ENCODE peak calls at places on chromosomes 3 and 15, in four cellular contexts. A, E, B and V are unnamed samples.

GRCh38 chr3:99716463-99716995 is 78.1 kb downstream of the COL8A1 start:
- DNase-seq in A (no peak), E (no peak), B (no peak), V (no peak)

GRCh38 chr3:69725994-69726571 is 13.2 kb upstream of the MITF start:
- DNase-seq in A (no peak), B (no peak), E (no peak), V (no peak)

GRCh38 chr15:89107984-89108383 is 19.7 kb downstream of the ABHD2 start:
- DNase-seq in E (no peak), B (no peak), A (no peak), V (no peak)

GRCh38 chr3:14252321-14253021 is 73.9 kb downstream of the LSM3 start:
- DNase-seq in B (no peak), E (no peak), A (no peak), V (no peak)

GRCh38 chr3:72258786-72259185 is 473.8 kb upstream of the PROK2 start:
- DNase-seq in E (no peak), B (no peak), A (no peak), V (no peak)

GRCh38 chr15:79916424-79916823 is 19.6 kb upstream of the MTHFS start:
- DNase-seq in B (no peak), A (no peak), E (no peak), V (no peak)

GRCh38 chr15:85097706-85098105 is 116.0 kb downstream of the PDE8A start:
- DNase-seq in A (no peak), E (no peak), B (no peak), V (no peak)

GRCh38 chr3:89043406-89043947 is 63.9 kb upstream of the EPHA3 start:
- DNase-seq in B (no peak), A (no peak), E (no peak), V (no peak)

GRCh38 chr3:13233487-13234154 is 160.4 kb upstream of the IQSEC1 start:
- DNase-seq in E (no peak), B (no peak), A (no peak), V (peak; percentile 39)

GRCh38 chr3:31227152-31227581 is 305.6 kb upstream of the STT3B start:
- DNase-seq in B (no peak), A (no peak), E (no peak), V (no peak)

GRCh38 chr15:51267714-51268105 is 70.7 kb downstream of the CYP19A1 start:
- DNase-seq in B (peak; percentile 19), A (peak; percentile 54), E (no peak), V (no peak)

GRCh38 chr15:28021281-28022039 is 77.7 kb downstream of the OCA2 start:
- DNase-seq in B (no peak), A (peak; percentile 88), E (no peak), V (peak; percentile 97)

GRCh38 chr15:57334257-57334656 is 42.0 kb upstream of the CGNL1 start:
- DNase-seq in A (no peak), B (no peak), E (no peak), V (no peak)

GRCh38 chr15:61390138-61390537 is 161.0 kb upstream of the RORA start:
- DNase-seq in E (no peak), B (no peak), A (no peak), V (no peak)

GRCh38 chr3:30401971-30402370 is 204.4 kb upstream of the TGFBR2 start:
- DNase-seq in B (peak; percentile 13), E (no peak), A (no peak), V (no peak)

GRCh38 chr3:166472015-166472414 is 634.8 kb upstream of the BCHE start:
- DNase-seq in B (no peak), E (no peak), A (no peak), V (no peak)

GRCh38 chr3:129161860-129162271 is 1.0 kb upstream of the ISY1 start:
- DNase-seq in E (no peak), B (no peak), A (no peak), V (no peak)

GRCh38 chr3:13282528-13282985 is 137.6 kb downstream of the NUP210 start:
- DNase-seq in E (no peak), A (no peak), B (no peak), V (peak; percentile 35)

GRCh38 chr3:72380711-72381508 is 467.3 kb downstream of the SHQ1 start:
- DNase-seq in B (no peak), E (no peak), A (no peak), V (no peak)

GRCh38 chr15:77057650-77058049 is 13.3 kb downstream of the TSPAN3 start:
- DNase-seq in B (no peak), E (no peak), A (no peak), V (no peak)

GRCh38 chr3:194275721-194276120 is 75.4 kb downstream of the CPN2 start:
- DNase-seq in B (no peak), E (no peak), A (no peak), V (no peak)

GRCh38 chr3:194276768-194277546 is 74.2 kb downstream of the CPN2 start:
- DNase-seq in E (no peak), A (peak; percentile 83), B (no peak), V (peak; percentile 67)

GRCh38 chr3:194274424-194275085 is 76.6 kb downstream of the CPN2 start:
- DNase-seq in B (no peak), E (no peak), A (no peak), V (no peak)

GRCh38 chr3:194273396-194274310 is 77.5 kb downstream of the CPN2 start:
- DNase-seq in B (no peak), A (no peak), E (no peak), V (no peak)

DNA sequence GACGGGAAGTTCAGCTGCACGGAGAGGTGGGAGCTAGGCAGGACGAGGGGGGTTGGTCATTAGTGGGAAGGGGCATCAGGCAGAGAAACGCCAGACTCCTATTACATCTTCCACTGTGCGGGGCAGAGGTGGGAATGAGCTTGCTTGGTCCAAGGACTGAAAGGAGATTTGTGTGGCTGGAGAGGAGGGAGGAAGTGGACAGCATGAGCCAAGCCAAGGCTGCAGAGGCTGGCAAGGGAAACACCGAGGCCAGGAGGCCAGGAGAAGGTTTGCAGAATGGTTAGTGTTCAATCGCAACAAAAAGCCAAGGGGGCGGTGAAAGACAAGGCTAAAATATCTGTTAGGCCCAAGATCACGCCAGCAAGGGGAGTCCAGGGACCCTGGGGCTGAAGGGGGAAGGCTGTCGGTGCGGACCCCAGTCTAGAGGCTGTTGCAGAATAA is 75.9 kb downstream of the CPN2 start:
- DNase-seq in B (no peak), A (no peak), E (no peak), V (no peak)
- H3K4me1 ChIP-seq in B (peaks cover 58% of the 10 kb centered on the region), A (peaks cover 4% of the 10 kb centered on the region), E (peaks cover 52% of the 10 kb centered on the region), V (peaks cover 43% of the 10 kb centered on the region)

GRCh38 chr15:99140590-99140989 is 35.7 kb downstream of the SYNM start:
- DNase-seq in E (no peak), A (no peak), B (no peak), V (no peak)

GRCh38 chr15:99143230-99143629 is 38.4 kb downstream of the SYNM start:
- DNase-seq in B (no peak), A (no peak), E (no peak), V (no peak)

GRCh38 chr15:99143655-99144610 is 39.1 kb downstream of the SYNM start:
- DNase-seq in B (peak; percentile 68), A (peak; percentile 87), E (no peak), V (peak; percentile 70)

GRCh38 chr15:99142562-99142961 is 37.7 kb downstream of the SYNM start:
- DNase-seq in E (no peak), A (no peak), B (no peak), V (no peak)

DNA sequence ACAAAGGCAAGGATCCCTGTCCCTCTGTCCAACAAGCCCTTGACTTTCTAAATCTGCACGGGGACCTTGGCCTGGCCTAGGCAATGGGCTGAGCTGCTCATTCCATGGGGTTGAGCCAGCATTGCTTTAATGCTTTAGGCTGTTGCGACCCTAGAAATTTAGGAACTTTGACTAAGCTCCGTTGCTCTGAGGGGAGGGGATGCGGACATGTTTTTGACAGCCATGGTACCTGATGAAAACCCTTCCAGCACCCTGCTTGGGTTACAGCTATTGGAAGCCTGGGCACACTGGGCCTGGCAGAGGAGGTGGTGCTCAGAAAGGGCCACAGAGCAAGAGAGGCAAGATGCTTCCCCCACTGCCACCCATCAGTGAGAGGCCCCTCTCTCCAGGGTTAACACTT is 37.1 kb downstream of the SYNM start:
- DNase-seq in B (no peak), E (no peak), A (no peak), V (no peak)
- H3K4me3 ChIP-seq in B (no peak overlapping the region), E (no peak overlapping the region), A (no peak overlapping the region), V (no peak overlapping the region)

GRCh38 chr3:28406241-28406640 is 57.6 kb upstream of the AZI2 start:
- DNase-seq in E (no peak), A (no peak), B (no peak), V (no peak)
- H3K9me3 ChIP-seq in E (no peaks in the 10 kb centered on the region), A (peaks cover 3% of the 10 kb centered on the region), B (no peaks in the 10 kb centered on the region), V (no peaks in the 10 kb centered on the region)

GRCh38 chr3:37123292-37123691 is 51.1 kb downstream of the LRRFIP2 start:
- DNase-seq in A (no peak), E (no peak), B (no peak), V (no peak)
- H3K4me1 ChIP-seq in A (no peaks in the 10 kb centered on the region), E (no peaks in the 10 kb centered on the region), B (no peaks in the 10 kb centered on the region), V (peaks cover 27% of the 10 kb centered on the region)